ENCODE peak calls at places on chromosomes 13 and 19, in ten cellular contexts. T is NCI-H1105; F is psoas muscle; N is H9; I is DMS79; G is Caco-2; Z is NCI-H1694; Y is GM12865; L is lower lobe of right lung; O is CD4-positive, alpha-beta memory T cell. E is an unnamed sample.

GRCh38 chr19:2097330-2098327 is 914 bp downstream of the IZUMO4 start:
- DNase-seq in T (peak), F (no peak), N (no peak), I (peak), G (no peak), Z (no peak), Y (peak), L (no peak), O (peak), E (no peak)

GRCh38 chr13:85700909-85701308 is 98.3 kb downstream of the SLITRK6 start:
- DNase-seq in T (no peak), F (no peak), N (no peak), I (no peak), G (no peak), Z (no peak), Y (no peak), L (no peak), O (no peak), E (no peak)

GRCh38 chr19:12648088-12648487 is 18.5 kb downstream of the MAN2B1 start:
- DNase-seq in T (peak), F (no peak), N (peak), I (no peak), G (no peak), Z (no peak), Y (no peak), L (no peak), O (no peak), E (no peak)

GRCh38 chr19:21823224-21823623 is 12.8 kb downstream of the ZNF43 start:
- DNase-seq in T (no peak), F (no peak), N (no peak), I (no peak), G (no peak), Z (no peak), Y (no peak), L (no peak), O (no peak), E (no peak)

GRCh38 chr19:54574527-54575056 is 1.0 kb downstream of the LILRA2 start:
- DNase-seq in T (no peak), F (no peak), N (no peak), I (no peak), G (no peak), Z (no peak), Y (no peak), L (no peak), O (no peak), E (no peak)

GRCh38 chr13:44379885-44380284 is 6.3 kb downstream of the SERP2 start:
- DNase-seq in T (no peak), F (no peak), N (no peak), I (no peak), G (peak), Z (no peak), Y (no peak), L (no peak), O (no peak), E (no peak)

GRCh38 chr13:46686171-46686570 is 110.8 kb downstream of the ESD start:
- DNase-seq in T (no peak), F (no peak), N (no peak), I (no peak), G (peak), Z (no peak), Y (no peak), L (no peak), O (no peak), E (no peak)

GRCh38 chr19:45477713-45478453 is 10.1 kb downstream of the FOSB start:
- DNase-seq in T (peak), F (no peak), N (no peak), I (no peak), G (no peak), Z (no peak), Y (peak), L (no peak), O (no peak), E (no peak)

GRCh38 chr19:1243768-1244692 is 2.5 kb downstream of the ATP5F1D start:
- DNase-seq in T (peak), F (peak), N (peak), I (peak), G (peak), Z (peak), Y (peak), L (peak), O (peak), E (peak)

GRCh38 chr13:112910616-112911280 is 58.3 kb upstream of the MCF2L start:
- DNase-seq in T (no peak), F (no peak), N (no peak), I (no peak), G (no peak), Z (no peak), Y (no peak), L (peak), O (no peak), E (no peak)

GRCh38 chr19:40803170-40803856 is 4.3 kb downstream of the EGLN2 start:
- DNase-seq in T (no peak), F (no peak), N (no peak), I (no peak), G (no peak), Z (no peak), Y (no peak), L (no peak), O (no peak), E (no peak)

GRCh38 chr19:57075801-57076492 is 43.8 kb upstream of the USP29 start:
- DNase-seq in T (no peak), F (no peak), N (no peak), I (no peak), G (no peak), Z (no peak), Y (no peak), L (no peak), O (no peak), E (no peak)

GRCh38 chr19:19120308-19121156 is 17.7 kb downstream of the TMEM161A start:
- DNase-seq in T (no peak), F (no peak), N (peak), I (no peak), G (peak), Z (no peak), Y (peak), L (no peak), O (no peak), E (no peak)

GRCh38 chr19:19860756-19861390 is 4.8 kb upstream of the ZNF253 start:
- DNase-seq in T (no peak), F (no peak), N (peak), I (no peak), G (no peak), Z (no peak), Y (no peak), L (no peak), O (peak), E (peak)

GRCh38 chr13:37540228-37540627 is 58.3 kb downstream of the POSTN start:
- DNase-seq in T (no peak), F (no peak), N (no peak), I (no peak), G (no peak), Z (no peak), Y (no peak), L (no peak), O (no peak), E (no peak)